ENCODE peak calls at places on chromosomes 3 and 15, in nine cellular contexts. F is B cell; P is effector memory CD4-positive, alpha-beta T cell; M is heart right ventricle; A is OCI-LY7; L is T-cell; G is non-pigmented ciliary epithelial cell; U is GM19239; W is lower leg skin. J is an unnamed sample.
A peak's percentile ranks its signal among the peaks of the same experiment; 100 is the strongest.

GRCh38 chr15:98881526-98882517 is 125.8 kb downstream of the PGPEP1L start:
- DNase-seq in F (peak; percentile 40), P (no peak), M (no peak), A (peak; percentile 53), L (no peak), G (no peak), U (peak; percentile 17), W (no peak), J (peak; percentile 76)

GRCh38 chr3:45135959-45136358 is 10.2 kb downstream of the CDCP1 start:
- DNase-seq in F (no peak), P (no peak), M (no peak), A (no peak), L (no peak), G (no peak), U (no peak), W (no peak), J (no peak)

GRCh38 chr15:101267320-101268104 is 9.8 kb downstream of the SELENOS start:
- DNase-seq in F (no peak), P (no peak), M (no peak), A (no peak), L (no peak), G (no peak), U (no peak), W (no peak), J (no peak)

GRCh38 chr15:60356832-60357231 is 41.0 kb downstream of the ANXA2 start:
- DNase-seq in F (no peak), P (no peak), M (no peak), A (no peak), L (no peak), G (no peak), U (no peak), W (no peak), J (no peak)

GRCh38 chr15:68375191-68375631 is 56.8 kb downstream of the ITGA11 start:
- DNase-seq in F (no peak), P (no peak), M (no peak), A (no peak), L (no peak), G (no peak), U (no peak), W (no peak), J (no peak)

GRCh38 chr15:89421219-89421618 is 75.2 kb downstream of the RHCG start:
- DNase-seq in F (no peak), P (no peak), M (no peak), A (no peak), L (no peak), G (no peak), U (no peak), W (no peak), J (no peak)

GRCh38 chr3:190073264-190073663 is 47.4 kb downstream of the P3H2 start:
- DNase-seq in F (no peak), P (no peak), M (no peak), A (no peak), L (no peak), G (no peak), U (no peak), W (no peak), J (no peak)

GRCh38 chr3:188122571-188123169 is 31.3 kb upstream of the LPP start:
- DNase-seq in F (no peak), P (no peak), M (no peak), A (peak; percentile 19), L (no peak), G (no peak), U (no peak), W (no peak), J (peak; percentile 41)

GRCh38 chr15:89740137-89740536 is 10.9 kb downstream of the MESP1 start:
- DNase-seq in F (peak; percentile 77), P (peak; percentile 35), M (peak; percentile 61), A (peak; percentile 79), L (peak; percentile 19), G (peak; percentile 28), U (peak; percentile 70), W (peak; percentile 56), J (peak; percentile 74)

GRCh38 chr15:50758712-50759205 is 6.7 kb downstream of the SPPL2A start:
- DNase-seq in F (no peak), P (no peak), M (no peak), A (no peak), L (no peak), G (no peak), U (no peak), W (no peak), J (no peak)

GRCh38 chr3:49428697-49429100 is 425 bp downstream of the NICN1 start:
- DNase-seq in F (no peak), P (no peak), M (no peak), A (peak; percentile 31), L (no peak), G (no peak), U (no peak), W (no peak), J (no peak)

GRCh38 chr3:116005404-116005803 is 382.1 kb downstream of the GAP43 start:
- DNase-seq in F (no peak), P (no peak), M (peak; percentile 5), A (no peak), L (no peak), G (peak; percentile 87), U (no peak), W (no peak), J (no peak)

GRCh38 chr3:127320529-127321121 is 32.8 kb upstream of the PRR20G start:
- DNase-seq in F (no peak), P (no peak), M (no peak), A (no peak), L (no peak), G (no peak), U (no peak), W (no peak), J (peak; percentile 22)

GRCh38 chr15:62125763-62126162 is 39.3 kb downstream of the C2CD4B start:
- DNase-seq in F (no peak), P (no peak), M (peak; percentile 38), A (peak; percentile 5), L (no peak), G (no peak), U (no peak), W (no peak), J (no peak)

GRCh38 chr15:71532994-71533393 is 277.4 kb upstream of the NR2E3 start:
- DNase-seq in F (no peak), P (no peak), M (no peak), A (peak; percentile 27), L (no peak), G (no peak), U (peak; percentile 9), W (no peak), J (peak; percentile 14)

GRCh38 chr3:162534431-162534830 is 1037.8 kb downstream of the OTOL1 start:
- DNase-seq in F (no peak), P (no peak), M (no peak), A (no peak), L (no peak), G (no peak), U (no peak), W (no peak), J (no peak)

GRCh38 chr15:46312133-46312740 is 677.4 kb downstream of the SQOR start:
- DNase-seq in F (peak; percentile 57), P (peak; percentile 3), M (peak; percentile 73), A (peak; percentile 69), L (no peak), G (peak; percentile 19), U (peak; percentile 16), W (peak; percentile 51), J (peak; percentile 83)

GRCh38 chr3:180855364-180855763 is 57.1 kb upstream of the FXR1 start:
- DNase-seq in F (no peak), P (no peak), M (no peak), A (peak; percentile 20), L (no peak), G (no peak), U (no peak), W (no peak), J (peak; percentile 65)

GRCh38 chr3:10892622-10893021 is 76.6 kb downstream of the SLC6A11 start:
- DNase-seq in F (no peak), P (no peak), M (no peak), A (no peak), L (no peak), G (no peak), U (no peak), W (no peak), J (no peak)

GRCh38 chr3:132660745-132661067 is 577 bp downstream of the UBA5 start:
- DNase-seq in F (no peak), P (peak; percentile 15), M (no peak), A (no peak), L (no peak), G (no peak), U (no peak), W (no peak), J (peak; percentile 28)

GRCh38 chr3:101591071-101591470 is 17.1 kb downstream of the PCNP start:
- DNase-seq in F (no peak), P (no peak), M (no peak), A (no peak), L (no peak), G (no peak), U (no peak), W (no peak), J (no peak)